ENCODE peak calls at places on chromosomes 16 and 17, in seven cellular contexts. One of them, this sample, is unnamed.

GRCh38 chr16:31471875-31472558 is at the start of gene TGFB1I1:
- DNase-seq in dorsolateral prefrontal cortex: no peak
- DNase-seq in AG04450: peak
- DNase-seq in cardiac muscle cell: peak
- DNase-seq in HCT116: no peak
- DNase-seq in transverse colon: peak
- DNase-seq in PC-3: peak
- DNase-seq in this sample: no peak

GRCh38 chr16:10323528-10323869 is 62.4 kb upstream of the ATF7IP2 start:
- DNase-seq in dorsolateral prefrontal cortex: no peak
- DNase-seq in PC-3: no peak
- DNase-seq in transverse colon: no peak
- DNase-seq in cardiac muscle cell: no peak
- DNase-seq in HCT116: no peak
- DNase-seq in AG04450: no peak
- DNase-seq in this sample: no peak

GRCh38 chr16:78210305-78210704 is 110.9 kb downstream of the WWOX start:
- DNase-seq in AG04450: no peak
- DNase-seq in dorsolateral prefrontal cortex: no peak
- DNase-seq in transverse colon: no peak
- DNase-seq in HCT116: peak
- DNase-seq in PC-3: peak
- DNase-seq in cardiac muscle cell: no peak
- DNase-seq in this sample: peak

GRCh38 chr17:57016764-57017116 is 38.8 kb downstream of the SCPEP1 start:
- DNase-seq in transverse colon: no peak
- DNase-seq in PC-3: peak
- DNase-seq in AG04450: no peak
- DNase-seq in HCT116: no peak
- DNase-seq in dorsolateral prefrontal cortex: no peak
- DNase-seq in cardiac muscle cell: no peak
- DNase-seq in this sample: no peak

GRCh38 chr17:48333034-48333491 is 97.0 kb downstream of the SKAP1 start:
- DNase-seq in transverse colon: no peak
- DNase-seq in PC-3: peak
- DNase-seq in cardiac muscle cell: no peak
- DNase-seq in dorsolateral prefrontal cortex: no peak
- DNase-seq in AG04450: no peak
- DNase-seq in HCT116: no peak
- DNase-seq in this sample: no peak

GRCh38 chr16:1786242-1787055 is 3.7 kb downstream of the NUBP2 start:
- DNase-seq in PC-3: no peak
- DNase-seq in transverse colon: no peak
- DNase-seq in AG04450: no peak
- DNase-seq in cardiac muscle cell: no peak
- DNase-seq in dorsolateral prefrontal cortex: no peak
- DNase-seq in HCT116: no peak
- DNase-seq in this sample: no peak

GRCh38 chr16:55499951-55500350 is 8.9 kb upstream of the LPCAT2 start:
- DNase-seq in AG04450: peak
- DNase-seq in cardiac muscle cell: peak
- DNase-seq in dorsolateral prefrontal cortex: no peak
- DNase-seq in PC-3: peak
- DNase-seq in HCT116: peak
- DNase-seq in transverse colon: no peak
- DNase-seq in this sample: peak

GRCh38 chr17:78117027-78117981 is 11.3 kb downstream of the TMC6 start:
- DNase-seq in transverse colon: peak
- DNase-seq in cardiac muscle cell: peak
- DNase-seq in HCT116: no peak
- DNase-seq in AG04450: no peak
- DNase-seq in dorsolateral prefrontal cortex: no peak
- DNase-seq in PC-3: no peak
- DNase-seq in this sample: no peak

GRCh38 chr16:22369221-22369811 is 5.1 kb downstream of the CDR2 start:
- DNase-seq in PC-3: peak
- DNase-seq in transverse colon: no peak
- DNase-seq in dorsolateral prefrontal cortex: no peak
- DNase-seq in AG04450: peak
- DNase-seq in cardiac muscle cell: no peak
- DNase-seq in HCT116: no peak
- DNase-seq in this sample: no peak

GRCh38 chr17:39617446-39618251 is 9.1 kb upstream of the PPP1R1B start:
- DNase-seq in HCT116: no peak
- DNase-seq in transverse colon: peak
- DNase-seq in dorsolateral prefrontal cortex: peak
- DNase-seq in AG04450: no peak
- DNase-seq in PC-3: peak
- DNase-seq in cardiac muscle cell: peak
- DNase-seq in this sample: no peak

GRCh38 chr17:6643460-6644125 is 2.7 kb downstream of the TXNDC17 start:
- DNase-seq in HCT116: no peak
- DNase-seq in PC-3: peak
- DNase-seq in dorsolateral prefrontal cortex: no peak
- DNase-seq in cardiac muscle cell: no peak
- DNase-seq in AG04450: no peak
- DNase-seq in transverse colon: no peak
- DNase-seq in this sample: no peak

DNA sequence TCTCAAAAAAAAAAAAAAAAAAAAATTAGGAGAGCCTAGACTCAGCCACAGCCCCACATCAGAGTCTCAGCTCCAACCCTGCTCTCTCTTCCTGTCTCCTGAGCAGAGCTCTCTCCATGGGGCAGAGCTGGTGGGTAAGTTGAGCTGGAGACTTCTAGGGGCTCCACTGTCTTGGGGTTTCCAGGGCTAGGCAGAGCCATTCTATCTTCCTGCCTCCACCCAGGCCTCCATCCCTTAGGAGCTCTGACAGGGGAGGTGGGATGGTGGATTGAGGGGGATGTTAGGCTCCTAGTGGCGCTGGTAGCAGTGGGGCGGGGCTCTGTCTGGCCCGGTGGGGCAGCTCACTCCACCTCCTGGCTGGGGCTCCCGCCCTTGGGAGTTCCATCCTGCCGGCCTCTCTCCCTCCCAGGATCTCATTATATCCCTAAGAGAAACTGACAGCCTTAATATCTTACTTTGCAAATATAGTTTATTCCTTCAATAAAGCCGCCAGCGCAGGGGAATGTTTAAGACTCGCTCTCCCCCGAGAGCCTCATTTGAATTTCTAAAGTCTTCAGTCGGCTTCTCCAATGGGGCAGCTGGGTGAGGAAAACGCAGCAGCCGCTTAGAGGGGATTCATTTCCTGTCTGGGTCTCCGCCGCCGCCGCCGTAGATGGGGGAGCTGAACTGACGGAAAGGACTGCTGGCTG is 19.2 kb upstream of the C1QL1 start:
- DNase-seq in HCT116: no peak
- DNase-seq in PC-3: no peak
- DNase-seq in AG04450: no peak
- DNase-seq in transverse colon: no peak
- DNase-seq in dorsolateral prefrontal cortex: no peak
- DNase-seq in cardiac muscle cell: peak
- DNase-seq in this sample: no peak
- H3K4me3 ChIP-seq in HCT116: no peak
- H3K4me3 ChIP-seq in PC-3: no peak
- H3K4me3 ChIP-seq in AG04450: no peak
- H3K4me3 ChIP-seq in transverse colon: no peak
- H3K4me3 ChIP-seq in dorsolateral prefrontal cortex: no peak
- H3K4me3 ChIP-seq in cardiac muscle cell: no peak
- H3K4me3 ChIP-seq in this sample: no peak

GRCh38 chr16:57544129-57544653 is 1.7 kb downstream of the ADGRG5 start:
- DNase-seq in PC-3: no peak
- DNase-seq in dorsolateral prefrontal cortex: peak
- DNase-seq in AG04450: no peak
- DNase-seq in HCT116: no peak
- DNase-seq in cardiac muscle cell: no peak
- DNase-seq in transverse colon: peak
- DNase-seq in this sample: no peak
- H3K4me3 ChIP-seq in PC-3: no peak
- H3K4me3 ChIP-seq in dorsolateral prefrontal cortex: no peak
- H3K4me3 ChIP-seq in AG04450: no peak
- H3K4me3 ChIP-seq in HCT116: no peak
- H3K4me3 ChIP-seq in cardiac muscle cell: no peak
- H3K4me3 ChIP-seq in transverse colon: no peak
- H3K4me3 ChIP-seq in this sample: no peak

GRCh38 chr16:83652898-83653297 is 154.9 kb upstream of the HSBP1 start:
- DNase-seq in transverse colon: no peak
- DNase-seq in AG04450: no peak
- DNase-seq in cardiac muscle cell: no peak
- DNase-seq in dorsolateral prefrontal cortex: no peak
- DNase-seq in PC-3: no peak
- DNase-seq in HCT116: no peak
- DNase-seq in this sample: no peak

GRCh38 chr16:83648347-83648746 is 159.4 kb upstream of the HSBP1 start:
- DNase-seq in HCT116: no peak
- DNase-seq in AG04450: no peak
- DNase-seq in PC-3: no peak
- DNase-seq in transverse colon: no peak
- DNase-seq in dorsolateral prefrontal cortex: no peak
- DNase-seq in cardiac muscle cell: no peak
- DNase-seq in this sample: no peak

GRCh38 chr16:83653785-83654184 is 154.0 kb upstream of the HSBP1 start:
- DNase-seq in AG04450: no peak
- DNase-seq in PC-3: no peak
- DNase-seq in cardiac muscle cell: peak
- DNase-seq in transverse colon: no peak
- DNase-seq in HCT116: no peak
- DNase-seq in dorsolateral prefrontal cortex: no peak
- DNase-seq in this sample: no peak

GRCh38 chr16:83651871-83652270 is 155.9 kb upstream of the HSBP1 start:
- DNase-seq in HCT116: no peak
- DNase-seq in transverse colon: no peak
- DNase-seq in cardiac muscle cell: no peak
- DNase-seq in AG04450: no peak
- DNase-seq in dorsolateral prefrontal cortex: no peak
- DNase-seq in PC-3: no peak
- DNase-seq in this sample: no peak
- H3K4me3 ChIP-seq in HCT116: no peak
- H3K4me3 ChIP-seq in transverse colon: no peak
- H3K4me3 ChIP-seq in cardiac muscle cell: no peak
- H3K4me3 ChIP-seq in AG04450: no peak
- H3K4me3 ChIP-seq in dorsolateral prefrontal cortex: no peak
- H3K4me3 ChIP-seq in PC-3: no peak
- H3K4me3 ChIP-seq in this sample: no peak

GRCh38 chr16:85898521-85899442 is at the start of gene IRF8:
- DNase-seq in PC-3: no peak
- DNase-seq in transverse colon: peak
- DNase-seq in HCT116: no peak
- DNase-seq in AG04450: no peak
- DNase-seq in cardiac muscle cell: peak
- DNase-seq in dorsolateral prefrontal cortex: peak
- DNase-seq in this sample: no peak
- H3K4me3 ChIP-seq in PC-3: no peak
- H3K4me3 ChIP-seq in transverse colon: peak
- H3K4me3 ChIP-seq in HCT116: no peak
- H3K4me3 ChIP-seq in AG04450: peak
- H3K4me3 ChIP-seq in cardiac muscle cell: peak
- H3K4me3 ChIP-seq in dorsolateral prefrontal cortex: peak
- H3K4me3 ChIP-seq in this sample: peak

GRCh38 chr16:3689731-3690130 is 27.6 kb downstream of the TRAP1 start:
- DNase-seq in HCT116: no peak
- DNase-seq in transverse colon: no peak
- DNase-seq in AG04450: no peak
- DNase-seq in PC-3: no peak
- DNase-seq in cardiac muscle cell: no peak
- DNase-seq in dorsolateral prefrontal cortex: no peak
- DNase-seq in this sample: no peak

GRCh38 chr16:3691778-3692177 is 25.5 kb downstream of the TRAP1 start:
- DNase-seq in AG04450: no peak
- DNase-seq in dorsolateral prefrontal cortex: no peak
- DNase-seq in transverse colon: no peak
- DNase-seq in HCT116: no peak
- DNase-seq in PC-3: no peak
- DNase-seq in cardiac muscle cell: no peak
- DNase-seq in this sample: no peak

GRCh38 chr16:3690470-3690918 is 26.8 kb downstream of the TRAP1 start:
- DNase-seq in transverse colon: peak
- DNase-seq in cardiac muscle cell: peak
- DNase-seq in PC-3: peak
- DNase-seq in HCT116: peak
- DNase-seq in dorsolateral prefrontal cortex: peak
- DNase-seq in AG04450: peak
- DNase-seq in this sample: peak

GRCh38 chr16:3687792-3688191 is 29.5 kb downstream of the TRAP1 start:
- DNase-seq in cardiac muscle cell: no peak
- DNase-seq in HCT116: no peak
- DNase-seq in PC-3: no peak
- DNase-seq in transverse colon: no peak
- DNase-seq in dorsolateral prefrontal cortex: no peak
- DNase-seq in AG04450: no peak
- DNase-seq in this sample: no peak

DNA sequence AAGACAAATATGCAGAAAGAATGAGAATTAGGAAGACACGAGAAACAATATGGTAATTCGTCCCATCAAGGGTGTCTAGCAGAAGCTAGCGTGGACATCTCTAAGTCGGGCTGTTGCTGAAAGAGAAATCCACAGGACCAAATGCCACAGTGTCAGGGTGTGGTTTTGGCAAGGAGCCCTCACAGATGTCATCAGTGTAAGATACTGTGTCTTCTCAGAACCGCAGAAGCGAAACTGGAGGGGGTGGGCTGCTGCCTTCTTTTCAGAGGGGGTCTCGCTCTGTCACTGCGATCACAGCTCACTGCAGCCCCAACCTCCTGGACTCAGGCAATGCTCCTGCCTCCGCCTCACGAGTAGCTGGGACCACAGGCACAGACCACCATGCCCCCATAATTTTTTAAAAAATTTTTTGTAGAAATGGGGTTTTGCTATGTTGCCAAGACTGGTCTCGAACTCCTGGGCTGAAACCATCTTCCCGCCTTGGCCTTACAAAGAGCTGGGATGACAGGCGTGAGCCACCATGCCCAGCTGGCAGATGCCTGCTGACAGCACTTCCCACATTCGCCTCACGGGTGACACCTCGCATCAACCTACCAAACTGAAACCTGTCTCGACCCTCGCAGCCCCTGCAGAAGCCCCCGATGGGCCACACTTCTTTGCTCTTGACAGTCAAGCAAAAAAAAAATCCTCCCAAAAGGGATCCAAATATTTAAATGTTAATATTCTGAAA is 26.2 kb downstream of the TRAP1 start:
- DNase-seq in transverse colon: no peak
- DNase-seq in PC-3: no peak
- DNase-seq in dorsolateral prefrontal cortex: no peak
- DNase-seq in cardiac muscle cell: no peak
- DNase-seq in AG04450: no peak
- DNase-seq in HCT116: no peak
- DNase-seq in this sample: no peak
- H3K4me3 ChIP-seq in transverse colon: no peak
- H3K4me3 ChIP-seq in PC-3: no peak
- H3K4me3 ChIP-seq in dorsolateral prefrontal cortex: peak
- H3K4me3 ChIP-seq in cardiac muscle cell: no peak
- H3K4me3 ChIP-seq in AG04450: no peak
- H3K4me3 ChIP-seq in HCT116: no peak
- H3K4me3 ChIP-seq in this sample: no peak

GRCh38 chr16:88792668-88793587 is 7.9 kb upstream of the PIEZO1 start:
- DNase-seq in AG04450: no peak
- DNase-seq in cardiac muscle cell: no peak
- DNase-seq in HCT116: no peak
- DNase-seq in transverse colon: no peak
- DNase-seq in PC-3: no peak
- DNase-seq in dorsolateral prefrontal cortex: no peak
- DNase-seq in this sample: no peak
- H3K4me3 ChIP-seq in AG04450: no peak
- H3K4me3 ChIP-seq in cardiac muscle cell: no peak
- H3K4me3 ChIP-seq in HCT116: no peak
- H3K4me3 ChIP-seq in transverse colon: no peak
- H3K4me3 ChIP-seq in PC-3: no peak
- H3K4me3 ChIP-seq in dorsolateral prefrontal cortex: no peak
- H3K4me3 ChIP-seq in this sample: no peak

GRCh38 chr17:43540821-43541674 is 5.1 kb downstream of the ETV4 start:
- DNase-seq in PC-3: no peak
- DNase-seq in cardiac muscle cell: no peak
- DNase-seq in dorsolateral prefrontal cortex: no peak
- DNase-seq in HCT116: no peak
- DNase-seq in AG04450: no peak
- DNase-seq in transverse colon: no peak
- DNase-seq in this sample: no peak
- H3K4me3 ChIP-seq in PC-3: no peak
- H3K4me3 ChIP-seq in cardiac muscle cell: no peak
- H3K4me3 ChIP-seq in dorsolateral prefrontal cortex: no peak
- H3K4me3 ChIP-seq in HCT116: no peak
- H3K4me3 ChIP-seq in AG04450: no peak
- H3K4me3 ChIP-seq in transverse colon: no peak
- H3K4me3 ChIP-seq in this sample: no peak

This sample was measured in kidney epithelial cell.